ENCODE peak calls at places on chromosomes 3 and 15, in nine cellular contexts. G is CD8-positive, alpha-beta T cell; Z is ovary; D is pancreas; H is astrocyte; C is HFFc6; O is vagina; M is astrocyte of the cerebellum; Y is lower lobe of right lung. T is an unnamed sample.

GRCh38 chr3:123687286-123687685 is 102.4 kb upstream of the HACD2 start:
- DNase-seq in G (no peak), M (no peak), C (peak), Z (peak), D (peak), Y (no peak), O (no peak), H (no peak), T (no peak)

GRCh38 chr3:87426916-87427315 is 150.5 kb upstream of the POU1F1 start:
- DNase-seq in O (no peak), M (no peak), Y (no peak), C (peak), G (no peak), H (peak), Z (no peak), D (no peak), T (no peak)

GRCh38 chr3:48601622-48601994 is 6.5 kb upstream of the COL7A1 start:
- DNase-seq in G (no peak), C (no peak), M (no peak), O (no peak), H (no peak), Z (no peak), Y (no peak), D (no peak), T (no peak)

GRCh38 chr3:14337828-14338227 is 64.6 kb upstream of the SLC6A6 start:
- DNase-seq in M (no peak), Z (no peak), Y (peak), D (no peak), H (no peak), G (no peak), O (no peak), C (no peak), T (no peak)

GRCh38 chr3:171950373-171950772 is 89.0 kb upstream of the FNDC3B start:
- DNase-seq in G (no peak), C (peak), O (no peak), H (peak), Y (no peak), Z (no peak), M (peak), D (no peak), T (no peak)

GRCh38 chr3:49552087-49552486 is 2.2 kb upstream of the BSN start:
- DNase-seq in Y (no peak), G (no peak), D (no peak), C (no peak), O (no peak), H (no peak), M (no peak), Z (no peak), T (no peak)

GRCh38 chr3:195451373-195452000 is 8.7 kb upstream of the ACAP2 start:
- DNase-seq in M (no peak), D (no peak), Z (no peak), H (no peak), G (no peak), C (no peak), O (no peak), Y (no peak), T (no peak)

GRCh38 chr15:44102675-44103254 is 92.3 kb downstream of the FRMD5 start:
- DNase-seq in C (peak), G (no peak), Y (no peak), M (peak), D (peak), H (peak), Z (no peak), O (no peak), T (no peak)

GRCh38 chr15:51737538-51738305 is at the start of gene LYSMD2:
- DNase-seq in M (no peak), O (peak), C (no peak), H (no peak), D (peak), G (peak), Z (peak), Y (peak), T (peak)

GRCh38 chr3:68878322-68878721 is 54.0 kb downstream of the TAFA4 start:
- DNase-seq in O (no peak), H (peak), M (peak), Y (no peak), G (no peak), D (no peak), C (peak), Z (no peak), T (no peak)

GRCh38 chr3:143671641-143672040 is 176.6 kb downstream of the SLC9A9 start:
- DNase-seq in G (no peak), M (no peak), O (no peak), D (no peak), C (no peak), Y (no peak), Z (no peak), H (no peak), T (no peak)

GRCh38 chr3:52281980-52282801 is 3.7 kb upstream of the WDR82 start:
- DNase-seq in Z (no peak), O (no peak), H (no peak), M (no peak), C (peak), Y (no peak), G (peak), D (no peak), T (peak)

GRCh38 chr3:155018621-155019330 is 61.3 kb upstream of the MME start:
- DNase-seq in Z (no peak), O (no peak), Y (no peak), H (no peak), G (no peak), C (no peak), D (no peak), M (no peak), T (no peak)

GRCh38 chr3:175111036-175111435 is 251.9 kb downstream of the NAALADL2 start:
- DNase-seq in Y (no peak), C (no peak), Z (no peak), D (no peak), H (peak), M (no peak), O (no peak), G (no peak), T (no peak)

GRCh38 chr3:41239587-41239986 is 40.3 kb downstream of the CTNNB1 start:
- DNase-seq in C (no peak), Z (no peak), H (peak), Y (no peak), G (no peak), O (no peak), D (no peak), M (no peak), T (no peak)

GRCh38 chr3:106065831-106066230 is 197.0 kb upstream of the CBLB start:
- DNase-seq in H (no peak), D (no peak), O (no peak), C (no peak), Z (no peak), Y (no peak), G (no peak), M (no peak), T (no peak)

GRCh38 chr3:138729279-138729678 is 105.4 kb downstream of the PIK3CB start:
- DNase-seq in M (no peak), G (no peak), Z (no peak), D (no peak), Y (no peak), C (no peak), O (no peak), H (no peak), T (no peak)

GRCh38 chr3:144032531-144033234 is 61.1 kb downstream of the DIPK2A start:
- DNase-seq in Z (no peak), Y (no peak), G (no peak), C (no peak), D (no peak), H (no peak), M (no peak), O (no peak), T (no peak)

GRCh38 chr15:32822739-32823138 is 104.9 kb downstream of the GREM1 start:
- DNase-seq in M (no peak), Z (no peak), D (no peak), Y (no peak), H (no peak), G (no peak), C (no peak), O (no peak), T (no peak)

GRCh38 chr15:32823750-32824149 is 105.9 kb downstream of the GREM1 start:
- DNase-seq in M (no peak), C (no peak), Z (no peak), Y (no peak), G (no peak), H (no peak), D (no peak), O (no peak), T (no peak)

GRCh38 chr15:32826685-32827084 is 108.9 kb downstream of the GREM1 start:
- DNase-seq in D (no peak), C (no peak), O (no peak), Y (no peak), H (no peak), Z (no peak), G (no peak), M (no peak), T (no peak)

GRCh38 chr15:32825219-32825618 is 107.4 kb downstream of the GREM1 start:
- DNase-seq in O (no peak), D (no peak), Y (no peak), H (peak), G (no peak), C (no peak), Z (no peak), M (peak), T (no peak)

GRCh38 chr15:32824777-32825176 is 107.0 kb downstream of the GREM1 start:
- DNase-seq in D (no peak), O (no peak), C (peak), Y (no peak), Z (no peak), M (peak), G (no peak), H (peak), T (no peak)
- TF ChIP-seq CTCF in D (no peak), O (no peak), C (peak), Y (no peak), Z (no peak), M (no peak), G (no peak), H (no peak), T (no peak)

GRCh38 chr3:36677331-36678007 is 86.9 kb downstream of the DCLK3 start:
- DNase-seq in O (no peak), D (no peak), M (peak), H (peak), Z (no peak), C (peak), G (no peak), Y (no peak), T (no peak)
- TF ChIP-seq CTCF in O (no peak), D (no peak), M (peak), H (peak), Z (no peak), C (peak), G (no peak), Y (no peak), T (no peak)

DNA sequence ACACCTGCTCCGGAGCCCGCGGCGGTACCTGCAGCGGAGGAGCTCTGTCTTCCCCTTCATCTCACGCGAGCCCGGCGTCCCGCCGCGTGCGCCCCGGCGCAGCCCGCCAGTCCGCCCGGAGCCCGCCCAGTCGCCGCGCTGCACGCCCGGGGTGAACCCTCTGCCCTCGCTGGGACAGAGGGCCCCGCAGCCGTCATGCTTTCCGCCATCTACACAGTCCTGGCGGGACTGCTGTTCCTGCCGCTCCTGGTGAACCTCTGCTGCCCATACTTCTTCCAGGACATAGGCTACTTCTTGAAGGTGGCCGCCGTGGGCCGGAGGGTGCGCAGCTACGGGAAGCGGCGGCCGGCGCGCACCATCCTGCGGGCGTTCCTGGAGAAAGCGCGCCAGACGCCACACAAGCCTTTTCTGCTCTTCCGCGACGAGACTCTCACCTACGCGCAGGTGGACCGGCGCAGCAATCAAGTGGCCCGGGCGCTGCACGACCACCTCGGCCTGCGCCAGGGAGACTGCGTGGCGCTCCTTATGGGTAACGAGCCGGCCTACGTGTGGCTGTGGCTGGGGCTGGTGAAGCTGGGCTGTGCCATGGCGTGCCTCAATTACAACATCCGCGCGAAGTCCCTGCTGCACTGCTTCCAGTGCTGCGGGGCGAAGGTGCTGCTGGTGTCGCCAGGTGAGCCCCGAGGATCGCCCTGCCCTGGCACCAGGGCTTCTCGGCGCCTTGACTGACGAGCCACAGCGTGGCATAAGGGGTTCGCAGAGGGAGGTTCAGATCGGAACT is 427 bp downstream of the SLC27A2 start:
- DNase-seq in H (peak), Z (no peak), Y (peak), G (peak), O (no peak), C (no peak), M (no peak), D (peak), T (no peak)
- TF ChIP-seq CTCF in H (no peak), Z (no peak), Y (no peak), G (no peak), O (no peak), C (peak), M (no peak), D (no peak), T (no peak)

GRCh38 chr3:62368705-62369475 is 4.5 kb downstream of the FEZF2 start:
- DNase-seq in Z (no peak), G (no peak), D (no peak), O (no peak), Y (no peak), C (no peak), M (no peak), H (no peak), T (no peak)
- TF ChIP-seq CTCF in Z (no peak), G (no peak), D (no peak), O (no peak), Y (no peak), C (no peak), M (no peak), H (no peak), T (no peak)

DNA sequence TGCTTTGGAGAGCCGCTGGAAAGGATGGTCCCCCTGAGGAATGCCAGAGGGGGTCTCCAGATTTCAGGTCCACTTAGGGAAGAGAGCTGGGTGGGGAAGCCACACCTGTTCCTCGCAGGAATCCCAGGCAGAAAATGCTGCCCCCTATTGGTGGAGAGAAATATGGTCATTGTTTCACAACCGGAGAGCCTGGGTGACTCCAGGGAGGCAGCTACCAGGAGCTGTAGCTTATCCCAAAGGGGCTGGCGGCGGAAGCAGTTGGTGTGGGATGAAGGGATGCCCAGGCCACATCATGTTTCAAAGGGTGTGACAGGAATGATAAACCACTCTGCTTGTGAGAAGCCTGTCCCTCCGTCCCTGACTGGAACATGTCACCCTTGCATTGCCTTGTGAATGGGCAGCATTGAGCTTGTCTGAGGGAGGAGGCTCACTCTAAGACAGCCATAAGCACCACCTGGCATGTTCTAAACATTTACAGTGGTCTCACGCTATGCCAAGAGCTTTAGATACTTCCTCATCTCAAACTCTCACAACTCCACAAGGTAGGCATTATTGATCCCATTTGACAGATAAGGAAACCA is 34.5 kb downstream of the POMGNT2 start:
- DNase-seq in O (peak), Y (no peak), M (no peak), H (no peak), D (no peak), G (peak), C (no peak), Z (no peak), T (no peak)
- TF ChIP-seq CTCF in O (no peak), Y (peak), M (peak), H (peak), D (peak), G (peak), C (peak), Z (no peak), T (peak)

GRCh38 chr15:39543651-39544050 is 37.2 kb upstream of the THBS1 start:
- DNase-seq in M (no peak), D (no peak), Z (no peak), H (no peak), G (no peak), C (no peak), O (peak), Y (no peak), T (no peak)
- TF ChIP-seq CTCF in M (no peak), D (no peak), Z (no peak), H (no peak), G (no peak), C (no peak), O (no peak), Y (no peak), T (no peak)

DNA sequence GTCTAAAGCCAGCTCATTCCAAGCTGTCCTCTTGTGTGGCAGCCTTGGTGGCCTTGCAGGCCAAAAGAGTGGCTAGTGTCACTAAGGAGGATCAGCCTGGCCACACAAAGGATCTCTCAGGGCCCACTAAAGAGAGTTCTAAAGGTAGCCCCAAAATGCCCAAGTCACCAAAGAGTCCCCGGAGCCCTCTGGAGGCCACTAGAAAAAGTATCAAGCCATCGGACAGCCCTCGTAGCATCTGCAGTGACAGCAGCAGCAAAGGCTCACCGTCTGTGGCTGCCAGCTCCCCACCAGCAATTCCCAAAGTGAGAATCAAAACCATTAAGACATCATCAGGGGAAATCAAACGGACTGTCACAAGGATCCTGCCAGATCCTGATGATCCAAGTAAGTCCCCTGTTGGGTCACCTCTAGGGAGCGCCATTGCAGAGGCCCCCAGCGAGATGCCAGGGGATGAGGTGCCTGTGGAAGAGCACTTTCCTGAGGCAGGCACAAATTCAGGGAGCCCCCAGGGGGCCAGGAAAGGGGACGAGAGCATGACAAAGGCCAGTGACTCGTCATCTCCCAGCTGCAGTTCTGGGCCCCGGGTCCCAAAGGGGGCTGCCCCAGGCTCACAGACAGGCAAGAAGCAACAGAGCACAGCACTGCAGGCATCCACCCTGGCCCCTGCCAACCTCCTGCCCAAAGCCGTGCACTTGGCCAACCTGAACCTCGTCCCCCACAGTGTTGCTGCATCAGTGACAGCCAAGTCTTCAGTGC is 33.5 kb upstream of the ALPK3 start:
- DNase-seq in Z (no peak), O (no peak), D (no peak), Y (no peak), H (no peak), M (no peak), C (no peak), G (no peak), T (no peak)
- TF ChIP-seq CTCF in Z (no peak), O (no peak), D (no peak), Y (no peak), H (no peak), M (no peak), C (peak), G (no peak), T (no peak)

DNA sequence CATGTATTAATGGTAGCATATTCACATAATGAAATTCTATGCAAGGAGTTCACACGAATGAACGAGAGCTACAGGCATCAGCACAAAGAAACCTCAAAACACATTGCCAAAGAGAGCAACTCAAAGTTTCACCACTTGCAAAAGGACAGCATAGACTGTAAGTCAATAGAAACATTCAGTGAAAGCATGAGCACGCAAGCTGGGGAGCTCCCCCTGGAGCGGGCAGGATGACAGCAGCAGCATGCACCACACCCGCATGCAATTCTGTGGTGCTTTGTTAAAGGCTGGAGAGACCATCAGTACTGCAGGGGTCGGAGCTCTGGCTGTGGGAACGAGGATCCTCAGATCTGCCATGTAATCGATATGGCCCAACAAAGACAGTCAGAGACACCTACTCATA is 18.7 kb downstream of the OCA2 start:
- DNase-seq in M (no peak), D (no peak), G (no peak), O (no peak), Z (no peak), C (no peak), H (no peak), Y (no peak), T (no peak)
- TF ChIP-seq CTCF in M (no peak), D (no peak), G (no peak), O (no peak), Z (no peak), C (no peak), H (no peak), Y (no peak), T (no peak)

DNA sequence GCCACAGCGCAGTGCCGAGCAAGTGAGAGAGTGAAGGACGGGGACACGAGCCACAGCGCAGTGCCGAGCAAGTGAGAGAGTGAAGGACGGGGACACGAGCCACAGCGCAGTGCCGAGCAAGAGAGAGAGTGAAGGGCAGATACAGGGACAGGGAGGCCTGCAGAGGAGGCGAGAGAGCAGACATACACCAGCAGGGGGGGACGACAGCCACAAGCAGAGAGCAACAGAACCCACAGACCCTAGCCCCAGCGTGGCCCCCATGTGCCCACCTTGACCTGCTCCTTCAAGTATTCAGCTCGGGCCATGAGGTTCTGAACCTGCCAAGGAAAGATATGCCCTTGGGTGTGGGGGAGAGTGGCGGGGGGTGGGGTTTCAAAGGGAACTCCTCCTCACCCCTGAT is 5.5 kb downstream of the ULK3 start:
- DNase-seq in O (no peak), H (no peak), G (no peak), C (no peak), Y (no peak), M (no peak), D (no peak), Z (no peak), T (no peak)
- TF ChIP-seq CTCF in O (no peak), H (no peak), G (no peak), C (peak), Y (no peak), M (no peak), D (no peak), Z (no peak), T (no peak)

GRCh38 chr3:134911611-134912604 is 116.8 kb downstream of the EPHB1 start:
- DNase-seq in M (no peak), Y (no peak), Z (no peak), O (no peak), D (no peak), H (no peak), G (no peak), C (no peak), T (no peak)

GRCh38 chr3:134918448-134918847 is 123.4 kb downstream of the EPHB1 start:
- DNase-seq in O (no peak), Y (no peak), G (no peak), C (no peak), H (no peak), M (no peak), Z (no peak), D (no peak), T (no peak)

GRCh38 chr3:134917631-134918030 is 122.6 kb downstream of the EPHB1 start:
- DNase-seq in O (no peak), G (no peak), Y (no peak), D (no peak), C (peak), H (no peak), M (no peak), Z (no peak), T (no peak)

GRCh38 chr3:134916276-134916961 is 121.4 kb downstream of the EPHB1 start:
- DNase-seq in Z (no peak), D (no peak), H (no peak), G (no peak), C (no peak), O (no peak), Y (no peak), M (no peak), T (no peak)
- TF ChIP-seq CTCF in Z (no peak), D (no peak), H (no peak), G (no peak), C (no peak), O (no peak), Y (no peak), M (no peak), T (no peak)

T was measured in CD4-positive, alpha-beta T cell.